ENCODE peak calls at places on chromosomes 12 and 14, in seven cellular contexts. Q is HepG2, N is kidney epithelial cell, S is PC-9, J is tibial artery, Z is lower leg skin, O is kidney. W is an unnamed sample.

GRCh38 chr12:14958361-14959125 is 2.9 kb downstream of the ARHGDIB start:
- DNase-seq in Q (no peak), Z (no peak), N (no peak), J (no peak), O (no peak), S (no peak), W (no peak)

GRCh38 chr12:54126696-54127537 is 61.9 kb downstream of the SMUG1 start:
- DNase-seq in Q (no peak), S (no peak), O (peak), N (no peak), J (peak), Z (peak), W (no peak)

GRCh38 chr12:11862794-11863193 is 207.9 kb upstream of the BCL2L14 start:
- DNase-seq in Z (no peak), J (no peak), O (no peak), N (no peak), S (no peak), Q (no peak), W (no peak)

GRCh38 chr12:3628629-3629028 is 124.3 kb downstream of the CRACR2A start:
- DNase-seq in N (no peak), J (no peak), Z (peak), Q (no peak), S (no peak), O (no peak), W (no peak)

GRCh38 chr14:102363182-102363952 is 626 bp downstream of the TECPR2 start:
- DNase-seq in O (no peak), Q (no peak), N (no peak), J (peak), Z (peak), S (no peak), W (no peak)

GRCh38 chr12:6963016-6963731 is 7.3 kb downstream of the PHB2 start:
- DNase-seq in O (peak), N (no peak), Q (no peak), J (peak), S (peak), Z (peak), W (no peak)

GRCh38 chr14:30657606-30658163 is 35.6 kb downstream of the SCFD1 start:
- DNase-seq in J (no peak), S (no peak), N (no peak), Z (no peak), Q (peak), O (no peak), W (no peak)

GRCh38 chr12:53292441-53292840 is 2.9 kb upstream of the PFDN5 start:
- DNase-seq in O (no peak), S (no peak), Z (no peak), Q (no peak), J (no peak), N (no peak), W (no peak)

GRCh38 chr12:49231881-49232650 is 32.8 kb upstream of the TUBA1C start:
- DNase-seq in Z (no peak), S (no peak), J (no peak), O (no peak), Q (no peak), N (no peak), W (no peak)

GRCh38 chr12:93243689-93244513 is 133.8 kb upstream of the NUDT4 start:
- DNase-seq in O (no peak), J (peak), S (peak), Z (no peak), N (peak), Q (peak), W (peak)

GRCh38 chr12:62265511-62265910 is 5.3 kb downstream of the USP15 start:
- DNase-seq in O (no peak), Q (no peak), S (no peak), N (no peak), Z (no peak), J (no peak), W (no peak)

GRCh38 chr14:23300687-23301223 is 1.9 kb downstream of the PPP1R3E start:
- DNase-seq in S (peak), Q (peak), O (no peak), J (peak), N (no peak), Z (peak), W (no peak)

GRCh38 chr14:20427231-20428009 is 8.5 kb downstream of the KLHL33 start:
- DNase-seq in O (no peak), J (no peak), S (no peak), Z (no peak), Q (peak), N (peak), W (no peak)

GRCh38 chr14:59707778-59708635 is 131.4 kb upstream of the CCDC175 start:
- DNase-seq in S (no peak), O (no peak), Q (no peak), Z (no peak), J (no peak), N (no peak), W (no peak)

GRCh38 chr14:57610631-57611030 is 117.0 kb upstream of the CCDC198 start:
- DNase-seq in Z (no peak), S (no peak), N (no peak), J (no peak), O (no peak), Q (no peak), W (no peak)

GRCh38 chr12:17652436-17652835 is 437.6 kb downstream of the RERGL start:
- DNase-seq in Q (no peak), Z (no peak), O (no peak), S (no peak), N (no peak), J (no peak), W (no peak)

GRCh38 chr14:49895480-49895879 is 2.6 kb downstream of the ARF6 start:
- DNase-seq in Z (no peak), Q (no peak), N (no peak), J (no peak), S (no peak), O (no peak), W (no peak)

GRCh38 chr14:49897414-49897813 is 4.5 kb downstream of the ARF6 start:
- DNase-seq in S (no peak), J (no peak), N (no peak), Z (no peak), Q (no peak), O (no peak), W (no peak)

GRCh38 chr14:49897965-49898364 is 5.1 kb downstream of the ARF6 start:
- DNase-seq in S (no peak), O (no peak), Z (no peak), J (no peak), N (no peak), Q (no peak), W (no peak)

GRCh38 chr14:49898485-49898884 is 5.6 kb downstream of the ARF6 start:
- DNase-seq in J (no peak), S (no peak), Z (peak), N (no peak), O (no peak), Q (no peak), W (no peak)

DNA sequence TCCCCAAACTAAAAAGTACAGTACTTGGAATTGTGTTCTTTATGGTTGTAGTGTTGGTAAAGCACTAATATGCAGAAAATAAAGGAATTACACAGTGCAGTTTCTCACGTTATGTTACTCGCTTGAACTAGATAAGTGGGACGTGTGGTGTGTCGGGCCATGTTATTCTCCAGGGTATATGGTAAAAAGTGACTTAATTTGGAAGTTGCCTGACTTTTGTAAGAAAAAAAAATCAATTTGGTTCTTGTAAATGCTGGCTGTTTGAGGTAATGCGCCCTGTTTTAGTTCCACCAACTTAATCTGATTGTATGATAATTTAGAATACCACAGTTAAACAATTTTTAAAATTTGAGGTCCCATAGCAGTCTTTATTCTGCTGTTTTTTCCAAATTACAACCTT is 4.1 kb downstream of the ARF6 start:
- DNase-seq in N (no peak), Q (no peak), S (no peak), J (no peak), O (no peak), Z (no peak), W (no peak)
- TF ChIP-seq CTCF in N (no peak), Q (no peak), S (no peak), J (no peak), O (no peak), Z (no peak), W (no peak)

GRCh38 chr14:79333198-79333546 is 878.1 kb downstream of the DIO2 start:
- DNase-seq in S (no peak), O (no peak), Z (no peak), J (no peak), Q (no peak), N (no peak), W (no peak)
- H3K4me3 ChIP-seq in S (no peak), O (no peak), Z (no peak), J (no peak), Q (no peak), N (no peak), W (no peak)

GRCh38 chr12:123269395-123269892 is 2.2 kb downstream of the CDK2AP1 start:
- DNase-seq in Z (peak), J (peak), S (no peak), Q (peak), O (peak), N (no peak), W (peak)
- TF ChIP-seq CTCF in Z (no peak), J (no peak), S (no peak), Q (no peak), O (no peak), N (no peak), W (no peak)

DNA sequence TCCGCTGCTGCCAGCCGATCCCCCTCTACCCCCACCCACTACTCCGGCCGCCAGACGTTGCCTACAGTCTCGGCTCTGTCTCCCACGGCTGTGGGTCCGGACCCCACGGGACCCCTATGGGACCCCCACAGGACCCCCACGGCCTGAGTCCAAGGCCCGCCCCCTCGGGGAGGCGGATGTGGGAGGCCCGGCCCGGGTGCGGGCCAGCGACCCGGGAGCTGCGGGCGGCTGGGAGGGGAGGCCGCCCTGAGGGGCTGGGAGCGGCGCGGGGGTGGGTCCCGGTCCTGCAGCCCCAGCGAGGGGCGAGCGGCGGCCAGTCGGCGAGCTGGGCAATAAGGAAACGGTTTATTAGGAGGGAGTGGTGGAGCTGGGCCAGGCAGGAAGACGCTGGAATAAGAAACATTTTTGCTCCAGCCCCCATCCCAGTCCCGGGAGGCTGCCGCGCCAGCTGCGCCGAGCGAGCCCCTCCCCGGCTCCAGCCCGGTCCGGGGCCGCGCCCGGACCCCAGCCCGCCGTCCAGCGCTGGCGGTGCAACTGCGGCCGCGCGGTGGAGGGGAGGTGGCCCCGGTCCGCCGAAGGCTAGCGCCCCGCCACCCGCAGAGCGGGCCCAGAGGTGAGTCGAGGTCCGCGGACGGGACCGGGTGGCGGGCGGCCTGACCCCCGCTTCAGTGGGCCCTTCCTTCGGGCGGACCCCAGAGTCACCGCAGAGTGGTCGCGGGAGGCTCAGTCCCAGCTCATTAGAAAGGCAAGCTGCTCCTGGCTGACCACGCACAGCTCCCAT is at the start of gene ACVRL1:
- DNase-seq in O (peak), Q (no peak), S (no peak), N (no peak), Z (peak), J (no peak), W (no peak)
- H3K4me3 ChIP-seq in O (peak), Q (no peak), S (no peak), N (peak), Z (peak), J (peak), W (peak)

DNA sequence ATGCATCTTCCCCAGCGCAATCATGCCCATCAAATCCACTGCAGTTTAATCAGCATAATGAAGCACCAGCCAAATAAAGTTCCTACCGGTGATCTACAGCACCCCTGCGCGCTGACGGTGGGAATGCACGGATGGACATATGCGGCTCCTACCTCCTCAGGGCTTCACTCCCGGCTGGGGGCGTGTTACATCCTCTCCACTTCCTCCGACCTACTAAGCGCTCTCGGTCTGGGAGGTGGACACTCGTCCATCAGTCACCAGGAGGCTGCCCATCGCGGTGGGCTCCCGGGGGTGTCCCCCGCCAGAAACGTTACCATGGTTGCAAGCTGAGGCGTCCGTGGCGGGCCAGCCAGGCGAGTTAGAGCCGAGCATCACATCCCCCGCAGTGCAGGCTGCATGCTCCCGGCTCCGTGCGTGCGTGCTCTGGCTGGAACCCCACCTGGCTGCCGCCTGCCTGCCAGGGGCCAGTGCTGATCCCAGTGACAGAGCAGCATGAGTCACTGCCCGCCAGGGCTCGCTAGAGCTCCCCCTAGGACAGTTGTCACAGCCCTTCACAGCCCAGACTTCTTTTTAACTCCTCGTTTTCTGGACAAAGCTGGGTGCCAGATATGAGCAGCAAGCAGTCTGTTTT is 73.0 kb downstream of the CIT start:
- DNase-seq in Z (peak), Q (peak), S (peak), N (peak), J (peak), O (peak), W (no peak)
- TF ChIP-seq CTCF in Z (no peak), Q (peak), S (peak), N (peak), J (peak), O (peak), W (peak)

W was measured in retinal pigment epithelial cell.